ENCODE peak calls at places on chromosomes 13 and 19, in five cellular contexts. R, A, B, M and U are unnamed samples.

GRCh38 chr13:72437458-72437857 is 290.0 kb downstream of the MZT1 start:
- DNase-seq in R (no peak), A (no peak), B (peak), M (peak), U (no peak)

GRCh38 chr13:58946274-58946673 is 1217.5 kb downstream of the DIAPH3 start:
- DNase-seq in R (no peak), A (no peak), B (no peak), M (no peak), U (no peak)

GRCh38 chr13:75704942-75705320 is 68.8 kb downstream of the LMO7 start:
- DNase-seq in R (no peak), A (no peak), B (no peak), M (no peak), U (no peak)

GRCh38 chr19:39128511-39129079 is 3.0 kb downstream of the PAK4 start:
- DNase-seq in R (no peak), A (no peak), B (no peak), M (no peak), U (no peak)

GRCh38 chr13:50846861-50847475 is 3.5 kb upstream of the DLEU7 start:
- DNase-seq in R (no peak), A (no peak), B (no peak), M (no peak), U (no peak)

GRCh38 chr13:87331178-87331577 is 340.0 kb upstream of the SLITRK5 start:
- DNase-seq in R (no peak), A (no peak), B (no peak), M (no peak), U (no peak)

GRCh38 chr19:7888145-7888825 is at the start of gene LRRC8E:
- DNase-seq in R (no peak), A (no peak), B (no peak), M (no peak), U (no peak)

GRCh38 chr13:48631441-48631840 is 22.3 kb upstream of the CYSLTR2 start:
- DNase-seq in R (no peak), A (no peak), B (no peak), M (no peak), U (no peak)

GRCh38 chr13:48773531-48774275 is 120.0 kb downstream of the CYSLTR2 start:
- DNase-seq in R (no peak), A (no peak), B (no peak), M (no peak), U (no peak)

GRCh38 chr13:93259527-93260080 is 33.0 kb downstream of the GPC6 start:
- DNase-seq in R (no peak), A (no peak), B (no peak), M (no peak), U (no peak)

GRCh38 chr19:54921082-54921481 is 15.1 kb downstream of the NCR1 start:
- DNase-seq in R (no peak), A (no peak), B (no peak), M (no peak), U (no peak)

GRCh38 chr19:12668346-12668745 is 1.7 kb downstream of the WDR83 start:
- DNase-seq in R (no peak), A (no peak), B (no peak), M (no peak), U (no peak)

GRCh38 chr19:14795078-14795721 is 16.8 kb upstream of the ADGRE2 start:
- DNase-seq in R (no peak), A (no peak), B (no peak), M (no peak), U (no peak)

GRCh38 chr13:38405216-38405615 is 55.6 kb downstream of the UFM1 start:
- DNase-seq in R (no peak), A (no peak), B (no peak), M (no peak), U (no peak)

GRCh38 chr13:20383058-20383457 is 142.6 kb downstream of the CRYL1 start:
- DNase-seq in R (no peak), A (no peak), B (no peak), M (no peak), U (no peak)

GRCh38 chr13:98565726-98566577 is 11.0 kb downstream of the STK24 start:
- DNase-seq in R (no peak), A (no peak), B (no peak), M (no peak), U (no peak)

GRCh38 chr19:53659292-53659691 is 27.5 kb downstream of the DPRX start:
- DNase-seq in R (peak), A (no peak), B (peak), M (no peak), U (peak)

GRCh38 chr13:110618167-110618566 is 2.8 kb downstream of the NAXD start:
- DNase-seq in R (no peak), A (no peak), B (no peak), M (no peak), U (no peak)

GRCh38 chr19:1243768-1244692 is 2.5 kb downstream of the ATP5F1D start:
- DNase-seq in R (peak), A (no peak), B (no peak), M (no peak), U (peak)

GRCh38 chr13:107867701-107868661 is 347.4 kb downstream of the LIG4 start:
- DNase-seq in R (peak), A (no peak), B (no peak), M (no peak), U (peak)

GRCh38 chr19:1475751-1476437 is 3.1 kb downstream of the C19orf25 start:
- DNase-seq in R (no peak), A (no peak), B (no peak), M (no peak), U (no peak)

GRCh38 chr19:1911098-1911497 is 5.9 kb downstream of the ADAT3 start:
- DNase-seq in R (no peak), A (no peak), B (no peak), M (no peak), U (no peak)

GRCh38 chr13:42561752-42562467 is 12.0 kb upstream of the TNFSF11 start:
- DNase-seq in R (no peak), A (no peak), B (peak), M (no peak), U (peak)

GRCh38 chr19:44890366-44891015 is 563 bp upstream of the TOMM40 start:
- DNase-seq in R (peak), A (peak), B (peak), M (peak), U (peak)

GRCh38 chr13:39998166-39998565 is 342.7 kb downstream of the COG6 start:
- DNase-seq in R (no peak), A (no peak), B (no peak), M (no peak), U (no peak)

GRCh38 chr19:29893606-29894284 is 48.3 kb upstream of the URI1 start:
- DNase-seq in R (no peak), A (no peak), B (no peak), M (no peak), U (no peak)

GRCh38 chr19:903266-903797 is 9.7 kb downstream of the R3HDM4 start:
- DNase-seq in R (no peak), A (no peak), B (no peak), M (no peak), U (no peak)

GRCh38 chr13:75368167-75368566 is 113.8 kb downstream of the TBC1D4 start:
- DNase-seq in R (no peak), A (peak), B (peak), M (peak), U (peak)

GRCh38 chr19:6528544-6529121 is 2.2 kb upstream of the TNFSF9 start:
- DNase-seq in R (peak), A (no peak), B (no peak), M (no peak), U (peak)

GRCh38 chr19:8532170-8532569 is 18.2 kb upstream of the ZNF414 start:
- DNase-seq in R (no peak), A (no peak), B (no peak), M (no peak), U (no peak)

GRCh38 chr19:3178973-3179738 is 587 bp downstream of the S1PR4 start:
- DNase-seq in R (no peak), A (no peak), B (no peak), M (no peak), U (no peak)

GRCh38 chr19:788821-789472 is 8.3 kb upstream of the PTBP1 start:
- DNase-seq in R (no peak), A (no peak), B (no peak), M (no peak), U (no peak)

GRCh38 chr19:45492627-45493470 is 4.0 kb downstream of the RTN2 start:
- DNase-seq in R (peak), A (no peak), B (no peak), M (no peak), U (no peak)

GRCh38 chr19:48826606-48827020 is 9.7 kb downstream of the HSD17B14 start:
- DNase-seq in R (no peak), A (no peak), B (no peak), M (no peak), U (no peak)

GRCh38 chr19:41928221-41928683 is at the start of gene ERFL:
- DNase-seq in R (no peak), A (no peak), B (no peak), M (no peak), U (no peak)

GRCh38 chr19:426725-427445 is 17.9 kb upstream of the C2CD4C start:
- DNase-seq in R (no peak), A (no peak), B (no peak), M (no peak), U (no peak)

GRCh38 chr13:49086711-49087110 is 111.0 kb downstream of the FNDC3A start:
- DNase-seq in R (no peak), A (peak), B (peak), M (no peak), U (no peak)